ENCODE peak calls at places on chromosomes 5 and 9, in ten cellular contexts. E is ovary; F is activated CD8-positive, alpha-beta T cell treated with anti-CD3 and anti-CD28 coated beads for 36 hours; I is activated effector memory CD4-positive, alpha-beta T cell treated with Interleukin-2 at 50 U/mL for 16 hours; N is lung; T is endothelial cell; P is AG04450; S is aorta; K is EL; M is NB4. R is an unnamed sample.

GRCh38 chr5:96344678-96345612 is 88.1 kb downstream of the PCSK1 start:
- DNase-seq in E (no peak), F (peak; percentile 18), I (no peak), N (no peak), T (peak; percentile 35), P (peak; percentile 66), S (no peak), K (peak; percentile 70), M (peak; percentile 65), R (peak; percentile 25)

GRCh38 chr9:93576296-93577044 is at the start of gene PHF2:
- DNase-seq in E (peak; percentile 48), F (no peak), I (no peak), N (no peak), T (no peak), P (no peak), S (no peak), K (peak; percentile 30), M (peak; percentile 37), R (no peak)

GRCh38 chr5:178785999-178786398 is 55.5 kb upstream of the ZNF354A start:
- DNase-seq in E (no peak), F (no peak), I (no peak), N (no peak), T (no peak), P (no peak), S (no peak), K (peak; percentile 77), M (peak; percentile 89), R (no peak)

GRCh38 chr5:176470539-176470938 is 22.4 kb downstream of the FAF2 start:
- DNase-seq in E (no peak), F (no peak), I (no peak), N (no peak), T (no peak), P (no peak), S (no peak), K (no peak), M (no peak), R (no peak)

GRCh38 chr9:130450344-130451003 is 5.7 kb downstream of the ASS1 start:
- DNase-seq in E (no peak), F (no peak), I (no peak), N (no peak), T (no peak), P (no peak), S (no peak), K (no peak), M (no peak), R (no peak)

GRCh38 chr9:83199240-83199639 is 136.3 kb upstream of the RASEF start:
- DNase-seq in E (peak; percentile 50), F (no peak), I (no peak), N (no peak), T (peak; percentile 31), P (no peak), S (no peak), K (peak; percentile 16), M (peak; percentile 26), R (no peak)

GRCh38 chr9:127303830-127304229 is 39.3 kb downstream of the GARNL3 start:
- DNase-seq in E (no peak), F (no peak), I (no peak), N (no peak), T (no peak), P (no peak), S (no peak), K (no peak), M (no peak), R (no peak)

GRCh38 chr5:172179032-172179989 is 8.7 kb downstream of the STK10 start:
- DNase-seq in E (no peak), F (peak; percentile 74), I (peak; percentile 43), N (no peak), T (peak; percentile 52), P (no peak), S (no peak), K (peak; percentile 51), M (peak; percentile 88), R (peak; percentile 57)

GRCh38 chr5:97434021-97434420 is 251.0 kb upstream of the RIOK2 start:
- DNase-seq in E (no peak), F (no peak), I (no peak), N (no peak), T (no peak), P (no peak), S (no peak), K (no peak), M (no peak), R (no peak)

GRCh38 chr9:26163931-26164330 is 485.7 kb upstream of the TUSC1 start:
- DNase-seq in E (no peak), F (no peak), I (no peak), N (no peak), T (no peak), P (peak; percentile 15), S (no peak), K (no peak), M (no peak), R (no peak)

GRCh38 chr5:139783436-139783955 is 12.1 kb upstream of the PSD2 start:
- DNase-seq in E (no peak), F (no peak), I (no peak), N (no peak), T (no peak), P (no peak), S (no peak), K (no peak), M (no peak), R (no peak)

GRCh38 chr5:32928761-32929160 is 217.6 kb downstream of the NPR3 start:
- DNase-seq in E (no peak), F (no peak), I (no peak), N (no peak), T (no peak), P (no peak), S (no peak), K (peak; percentile 76), M (no peak), R (no peak)

GRCh38 chr9:134165357-134166315 is 1.3 kb upstream of the RNU6ATAC start:
- DNase-seq in E (no peak), F (peak; percentile 60), I (peak; percentile 31), N (peak; percentile 41), T (no peak), P (no peak), S (peak; percentile 67), K (peak; percentile 24), M (peak; percentile 61), R (no peak)

GRCh38 chr5:40834391-40834848 is 602 bp downstream of the RPL37 start:
- DNase-seq in E (no peak), F (peak; percentile 44), I (peak; percentile 24), N (no peak), T (no peak), P (no peak), S (peak; percentile 51), K (no peak), M (peak; percentile 54), R (no peak)

GRCh38 chr9:125970340-125970739 is 223.2 kb downstream of the PBX3 start:
- DNase-seq in E (no peak), F (no peak), I (no peak), N (peak; percentile 23), T (no peak), P (no peak), S (no peak), K (no peak), M (no peak), R (no peak)

GRCh38 chr5:111453747-111454146 is 58.6 kb downstream of the STARD4 start:
- DNase-seq in E (no peak), F (no peak), I (no peak), N (no peak), T (no peak), P (no peak), S (no peak), K (peak; percentile 85), M (no peak), R (no peak)

GRCh38 chr5:135448071-135448704 is 1.0 kb upstream of the DCANP1 start:
- DNase-seq in E (no peak), F (no peak), I (no peak), N (no peak), T (no peak), P (no peak), S (peak; percentile 6), K (no peak), M (peak; percentile 44), R (no peak)

GRCh38 chr9:95634581-95634980 is 117.8 kb upstream of the PTCH1 start:
- DNase-seq in E (no peak), F (no peak), I (no peak), N (no peak), T (no peak), P (no peak), S (no peak), K (no peak), M (no peak), R (no peak)

GRCh38 chr9:18923671-18924430 is 109.2 kb downstream of the SAXO1 start:
- DNase-seq in E (no peak), F (no peak), I (no peak), N (no peak), T (no peak), P (no peak), S (no peak), K (no peak), M (no peak), R (no peak)

GRCh38 chr5:13859285-13859684 is 85.2 kb downstream of the DNAH5 start:
- DNase-seq in E (no peak), F (no peak), I (no peak), N (no peak), T (no peak), P (no peak), S (no peak), K (no peak), M (peak; percentile 14), R (no peak)

GRCh38 chr9:98333703-98334582 is 78.5 kb upstream of the TBC1D2 start:
- DNase-seq in E (no peak), F (no peak), I (no peak), N (peak; percentile 19), T (no peak), P (peak; percentile 44), S (no peak), K (peak; percentile 85), M (no peak), R (no peak)

GRCh38 chr5:57117601-57118000 is 56.3 kb upstream of the GPBP1 start:
- DNase-seq in E (no peak), F (peak; percentile 81), I (peak; percentile 67), N (no peak), T (no peak), P (no peak), S (no peak), K (peak; percentile 8), M (peak; percentile 72), R (no peak)

R was measured in heart right ventricle.